ENCODE peak calls at places on chromosomes 3 and 15, in nine cellular contexts. One of them, this sample, is unnamed.

GRCh38 chr3:190092250-190092649 is 28.4 kb downstream of the P3H2 start:
- DNase-seq in T-helper 17 cell: no peak
- DNase-seq in RPMI7951: peak
- DNase-seq in hippocampal formation: no peak
- DNase-seq in ovary: no peak
- DNase-seq in ELF-1: no peak
- DNase-seq in substantia nigra: no peak
- DNase-seq in B cell: no peak
- DNase-seq in cardiac septum: no peak
- DNase-seq in this sample: no peak

GRCh38 chr15:72196409-72197044 is 1.1 kb downstream of the GRAMD2A start:
- DNase-seq in T-helper 17 cell: no peak
- DNase-seq in RPMI7951: peak
- DNase-seq in hippocampal formation: no peak
- DNase-seq in ovary: no peak
- DNase-seq in ELF-1: no peak
- DNase-seq in substantia nigra: no peak
- DNase-seq in B cell: no peak
- DNase-seq in cardiac septum: no peak
- DNase-seq in this sample: no peak

GRCh38 chr3:15428539-15428938 is 1.1 kb downstream of the EAF1 start:
- DNase-seq in T-helper 17 cell: no peak
- DNase-seq in RPMI7951: peak
- DNase-seq in hippocampal formation: no peak
- DNase-seq in ovary: no peak
- DNase-seq in ELF-1: no peak
- DNase-seq in substantia nigra: no peak
- DNase-seq in B cell: no peak
- DNase-seq in cardiac septum: no peak
- DNase-seq in this sample: no peak

GRCh38 chr15:78006567-78007205 is 70.8 kb downstream of the TBC1D2B start:
- DNase-seq in T-helper 17 cell: no peak
- DNase-seq in RPMI7951: no peak
- DNase-seq in hippocampal formation: no peak
- DNase-seq in ovary: no peak
- DNase-seq in ELF-1: no peak
- DNase-seq in substantia nigra: no peak
- DNase-seq in B cell: no peak
- DNase-seq in cardiac septum: peak
- DNase-seq in this sample: no peak

GRCh38 chr15:69801132-69801531 is 296.6 kb downstream of the TLE3 start:
- DNase-seq in T-helper 17 cell: no peak
- DNase-seq in RPMI7951: no peak
- DNase-seq in hippocampal formation: no peak
- DNase-seq in ovary: no peak
- DNase-seq in ELF-1: no peak
- DNase-seq in substantia nigra: no peak
- DNase-seq in B cell: no peak
- DNase-seq in cardiac septum: no peak
- DNase-seq in this sample: no peak

GRCh38 chr3:98532709-98533571 is 1.2 kb downstream of the GPR15 start:
- DNase-seq in T-helper 17 cell: no peak
- DNase-seq in RPMI7951: no peak
- DNase-seq in hippocampal formation: no peak
- DNase-seq in ovary: no peak
- DNase-seq in ELF-1: no peak
- DNase-seq in substantia nigra: no peak
- DNase-seq in B cell: no peak
- DNase-seq in cardiac septum: no peak
- DNase-seq in this sample: no peak

GRCh38 chr15:74037171-74038117 is 42.9 kb downstream of the PML start:
- DNase-seq in T-helper 17 cell: no peak
- DNase-seq in RPMI7951: no peak
- DNase-seq in hippocampal formation: no peak
- DNase-seq in ovary: no peak
- DNase-seq in ELF-1: no peak
- DNase-seq in substantia nigra: no peak
- DNase-seq in B cell: no peak
- DNase-seq in cardiac septum: no peak
- DNase-seq in this sample: no peak

GRCh38 chr3:57556459-57557087 is 499 bp downstream of the PDE12 start:
- DNase-seq in T-helper 17 cell: peak
- DNase-seq in RPMI7951: peak
- DNase-seq in hippocampal formation: no peak
- DNase-seq in ovary: peak
- DNase-seq in ELF-1: no peak
- DNase-seq in substantia nigra: no peak
- DNase-seq in B cell: peak
- DNase-seq in cardiac septum: no peak
- DNase-seq in this sample: no peak

GRCh38 chr3:127692501-127693335 is 20.0 kb downstream of the ABTB1 start:
- DNase-seq in T-helper 17 cell: no peak
- DNase-seq in RPMI7951: no peak
- DNase-seq in hippocampal formation: no peak
- DNase-seq in ovary: peak
- DNase-seq in ELF-1: no peak
- DNase-seq in substantia nigra: no peak
- DNase-seq in B cell: no peak
- DNase-seq in cardiac septum: peak
- DNase-seq in this sample: no peak

GRCh38 chr15:90479656-90480055 is 50.1 kb upstream of the CRTC3 start:
- DNase-seq in T-helper 17 cell: no peak
- DNase-seq in RPMI7951: peak
- DNase-seq in hippocampal formation: no peak
- DNase-seq in ovary: no peak
- DNase-seq in ELF-1: peak
- DNase-seq in substantia nigra: no peak
- DNase-seq in B cell: no peak
- DNase-seq in cardiac septum: no peak
- DNase-seq in this sample: no peak

GRCh38 chr3:16179771-16180736 is 5.6 kb downstream of the GALNT15 start:
- DNase-seq in T-helper 17 cell: no peak
- DNase-seq in RPMI7951: peak
- DNase-seq in hippocampal formation: no peak
- DNase-seq in ovary: no peak
- DNase-seq in ELF-1: peak
- DNase-seq in substantia nigra: no peak
- DNase-seq in B cell: no peak
- DNase-seq in cardiac septum: no peak
- DNase-seq in this sample: no peak

GRCh38 chr3:58353722-58354553 is 21.2 kb downstream of the PXK start:
- DNase-seq in T-helper 17 cell: no peak
- DNase-seq in RPMI7951: peak
- DNase-seq in hippocampal formation: no peak
- DNase-seq in ovary: no peak
- DNase-seq in ELF-1: no peak
- DNase-seq in substantia nigra: no peak
- DNase-seq in B cell: peak
- DNase-seq in cardiac septum: no peak
- DNase-seq in this sample: peak

GRCh38 chr3:106428565-106428994 is 559.8 kb upstream of the CBLB start:
- DNase-seq in T-helper 17 cell: no peak
- DNase-seq in RPMI7951: peak
- DNase-seq in hippocampal formation: no peak
- DNase-seq in ovary: peak
- DNase-seq in ELF-1: no peak
- DNase-seq in substantia nigra: no peak
- DNase-seq in B cell: no peak
- DNase-seq in cardiac septum: no peak
- DNase-seq in this sample: no peak

GRCh38 chr3:122758877-122759670 is 34.6 kb downstream of the HSPBAP1 start:
- DNase-seq in T-helper 17 cell: no peak
- DNase-seq in RPMI7951: no peak
- DNase-seq in hippocampal formation: no peak
- DNase-seq in ovary: no peak
- DNase-seq in ELF-1: no peak
- DNase-seq in substantia nigra: no peak
- DNase-seq in B cell: no peak
- DNase-seq in cardiac septum: no peak
- DNase-seq in this sample: no peak

GRCh38 chr3:134397755-134398154 is 23.5 kb upstream of the AMOTL2 start:
- DNase-seq in T-helper 17 cell: no peak
- DNase-seq in RPMI7951: no peak
- DNase-seq in hippocampal formation: no peak
- DNase-seq in ovary: no peak
- DNase-seq in ELF-1: no peak
- DNase-seq in substantia nigra: no peak
- DNase-seq in B cell: no peak
- DNase-seq in cardiac septum: no peak
- DNase-seq in this sample: no peak

GRCh38 chr3:162142511-162142910 is 645.9 kb downstream of the OTOL1 start:
- DNase-seq in T-helper 17 cell: no peak
- DNase-seq in RPMI7951: peak
- DNase-seq in hippocampal formation: no peak
- DNase-seq in ovary: no peak
- DNase-seq in ELF-1: no peak
- DNase-seq in substantia nigra: no peak
- DNase-seq in B cell: no peak
- DNase-seq in cardiac septum: no peak
- DNase-seq in this sample: no peak

GRCh38 chr15:31504462-31504839 is 177.8 kb downstream of the KLF13 start:
- DNase-seq in T-helper 17 cell: no peak
- DNase-seq in RPMI7951: no peak
- DNase-seq in hippocampal formation: no peak
- DNase-seq in ovary: no peak
- DNase-seq in ELF-1: no peak
- DNase-seq in substantia nigra: no peak
- DNase-seq in B cell: no peak
- DNase-seq in cardiac septum: no peak
- DNase-seq in this sample: no peak

GRCh38 chr3:177516130-177517011 is 319.1 kb upstream of the TBL1XR1 start:
- DNase-seq in T-helper 17 cell: no peak
- DNase-seq in RPMI7951: peak
- DNase-seq in hippocampal formation: no peak
- DNase-seq in ovary: peak
- DNase-seq in ELF-1: no peak
- DNase-seq in substantia nigra: no peak
- DNase-seq in B cell: no peak
- DNase-seq in cardiac septum: peak
- DNase-seq in this sample: no peak

GRCh38 chr3:124745092-124745491 is 14.8 kb downstream of the UMPS start:
- DNase-seq in T-helper 17 cell: no peak
- DNase-seq in RPMI7951: no peak
- DNase-seq in hippocampal formation: no peak
- DNase-seq in ovary: no peak
- DNase-seq in ELF-1: no peak
- DNase-seq in substantia nigra: no peak
- DNase-seq in B cell: no peak
- DNase-seq in cardiac septum: no peak
- DNase-seq in this sample: no peak

GRCh38 chr3:47722859-47723258 is 58.8 kb downstream of the SMARCC1 start:
- DNase-seq in T-helper 17 cell: no peak
- DNase-seq in RPMI7951: no peak
- DNase-seq in hippocampal formation: no peak
- DNase-seq in ovary: no peak
- DNase-seq in ELF-1: no peak
- DNase-seq in substantia nigra: no peak
- DNase-seq in B cell: no peak
- DNase-seq in cardiac septum: no peak
- DNase-seq in this sample: no peak

GRCh38 chr3:53103566-53104296 is 26.5 kb downstream of the RFT1 start:
- DNase-seq in T-helper 17 cell: no peak
- DNase-seq in RPMI7951: no peak
- DNase-seq in hippocampal formation: no peak
- DNase-seq in ovary: no peak
- DNase-seq in ELF-1: no peak
- DNase-seq in substantia nigra: no peak
- DNase-seq in B cell: no peak
- DNase-seq in cardiac septum: no peak
- DNase-seq in this sample: no peak

GRCh38 chr3:107345968-107346367 is 31.3 kb upstream of the CCDC54 start:
- DNase-seq in T-helper 17 cell: no peak
- DNase-seq in RPMI7951: no peak
- DNase-seq in hippocampal formation: no peak
- DNase-seq in ovary: no peak
- DNase-seq in ELF-1: no peak
- DNase-seq in substantia nigra: no peak
- DNase-seq in B cell: no peak
- DNase-seq in cardiac septum: no peak
- DNase-seq in this sample: no peak

GRCh38 chr15:51359981-51360380 is 18.5 kb downstream of the GLDN start:
- DNase-seq in T-helper 17 cell: no peak
- DNase-seq in RPMI7951: no peak
- DNase-seq in hippocampal formation: no peak
- DNase-seq in ovary: no peak
- DNase-seq in ELF-1: no peak
- DNase-seq in substantia nigra: no peak
- DNase-seq in B cell: no peak
- DNase-seq in cardiac septum: no peak
- DNase-seq in this sample: no peak

GRCh38 chr3:129732200-129732876 is 125.9 kb upstream of the PLXND1 start:
- DNase-seq in T-helper 17 cell: no peak
- DNase-seq in RPMI7951: peak
- DNase-seq in hippocampal formation: no peak
- DNase-seq in ovary: no peak
- DNase-seq in ELF-1: no peak
- DNase-seq in substantia nigra: no peak
- DNase-seq in B cell: no peak
- DNase-seq in cardiac septum: no peak
- DNase-seq in this sample: no peak

GRCh38 chr3:81302045-81302444 is 459.4 kb downstream of the GBE1 start:
- DNase-seq in T-helper 17 cell: no peak
- DNase-seq in RPMI7951: peak
- DNase-seq in hippocampal formation: peak
- DNase-seq in ovary: no peak
- DNase-seq in ELF-1: peak
- DNase-seq in substantia nigra: no peak
- DNase-seq in B cell: no peak
- DNase-seq in cardiac septum: no peak
- DNase-seq in this sample: no peak

GRCh38 chr3:48088056-48088748 is 72.0 kb upstream of the MAP4 start:
- DNase-seq in T-helper 17 cell: peak
- DNase-seq in RPMI7951: peak
- DNase-seq in hippocampal formation: no peak
- DNase-seq in ovary: no peak
- DNase-seq in ELF-1: peak
- DNase-seq in substantia nigra: no peak
- DNase-seq in B cell: no peak
- DNase-seq in cardiac septum: no peak
- DNase-seq in this sample: peak

GRCh38 chr3:38986901-38987300 is 64.8 kb downstream of the SCN11A start:
- DNase-seq in T-helper 17 cell: no peak
- DNase-seq in RPMI7951: no peak
- DNase-seq in hippocampal formation: no peak
- DNase-seq in ovary: no peak
- DNase-seq in ELF-1: no peak
- DNase-seq in substantia nigra: no peak
- DNase-seq in B cell: no peak
- DNase-seq in cardiac septum: no peak
- DNase-seq in this sample: no peak

GRCh38 chr15:39495871-39496459 is 84.9 kb upstream of the THBS1 start:
- DNase-seq in T-helper 17 cell: no peak
- DNase-seq in RPMI7951: peak
- DNase-seq in hippocampal formation: no peak
- DNase-seq in ovary: peak
- DNase-seq in ELF-1: no peak
- DNase-seq in substantia nigra: no peak
- DNase-seq in B cell: no peak
- DNase-seq in cardiac septum: no peak
- DNase-seq in this sample: no peak

GRCh38 chr3:81592101-81592500 is 169.3 kb downstream of the GBE1 start:
- DNase-seq in T-helper 17 cell: no peak
- DNase-seq in RPMI7951: no peak
- DNase-seq in hippocampal formation: no peak
- DNase-seq in ovary: no peak
- DNase-seq in ELF-1: no peak
- DNase-seq in substantia nigra: no peak
- DNase-seq in B cell: no peak
- DNase-seq in cardiac septum: no peak
- DNase-seq in this sample: no peak

GRCh38 chr15:99125061-99125990 is 20.4 kb downstream of the SYNM start:
- DNase-seq in T-helper 17 cell: no peak
- DNase-seq in RPMI7951: no peak
- DNase-seq in hippocampal formation: no peak
- DNase-seq in ovary: no peak
- DNase-seq in ELF-1: no peak
- DNase-seq in substantia nigra: no peak
- DNase-seq in B cell: no peak
- DNase-seq in cardiac septum: no peak
- DNase-seq in this sample: no peak

GRCh38 chr3:70840106-70840870 is 527.9 kb upstream of the MDFIC2 start:
- DNase-seq in T-helper 17 cell: no peak
- DNase-seq in RPMI7951: peak
- DNase-seq in hippocampal formation: no peak
- DNase-seq in ovary: no peak
- DNase-seq in ELF-1: peak
- DNase-seq in substantia nigra: no peak
- DNase-seq in B cell: no peak
- DNase-seq in cardiac septum: no peak
- DNase-seq in this sample: no peak

This sample was measured in CD8-positive, alpha-beta T cell.